ENCODE peak calls at places on chromosomes 16 and 17, in five cellular contexts. One of them, this sample, is unnamed.
A peak's percentile ranks its signal among the peaks of the same experiment; 100 is the strongest.

GRCh38 chr16:46986896-46987295 is 13.4 kb upstream of the DNAJA2 start:
- DNase-seq in K562: no peak
- DNase-seq in H1: no peak
- DNase-seq in GM12878: no peak
- DNase-seq in HepG2: no peak
- DNase-seq in this sample: no peak

GRCh38 chr17:29112780-29113295 is 67.4 kb downstream of the MYO18A start:
- DNase-seq in HepG2: no peak
- DNase-seq in K562: no peak
- DNase-seq in H1: no peak
- DNase-seq in GM12878: no peak
- DNase-seq in this sample: no peak

GRCh38 chr16:3740186-3740585 is 22.9 kb upstream of the TRAP1 start:
- DNase-seq in H1: no peak
- DNase-seq in K562: no peak
- DNase-seq in HepG2: no peak
- DNase-seq in GM12878: no peak
- DNase-seq in this sample: no peak

GRCh38 chr16:86020971-86021370 is 122.0 kb downstream of the IRF8 start:
- DNase-seq in GM12878: no peak
- DNase-seq in H1: no peak
- DNase-seq in HepG2: no peak
- DNase-seq in K562: no peak
- DNase-seq in this sample: no peak

GRCh38 chr16:86391987-86392386 is 118.3 kb upstream of the FOXF1 start:
- DNase-seq in GM12878: no peak
- DNase-seq in H1: no peak
- DNase-seq in HepG2: no peak
- DNase-seq in K562: no peak
- DNase-seq in this sample: no peak

GRCh38 chr17:78248051-78248914 is 16.9 kb downstream of the TMEM235 start:
- DNase-seq in H1: no peak
- DNase-seq in GM12878: no peak
- DNase-seq in K562: no peak
- DNase-seq in HepG2: no peak
- DNase-seq in this sample: no peak

GRCh38 chr17:81819648-81820171 is 13.4 kb downstream of the MCRIP1 start:
- DNase-seq in GM12878: no peak
- DNase-seq in K562: no peak
- DNase-seq in H1: no peak
- DNase-seq in HepG2: no peak
- DNase-seq in this sample: no peak

GRCh38 chr16:1093284-1094123 is 2.5 kb downstream of the C1QTNF8 start:
- DNase-seq in GM12878: no peak
- DNase-seq in HepG2: peak; percentile 43
- DNase-seq in H1: no peak
- DNase-seq in K562: peak; percentile 42
- DNase-seq in this sample: peak; percentile 69

GRCh38 chr16:10040136-10041080 is 141.8 kb downstream of the GRIN2A start:
- DNase-seq in GM12878: no peak
- DNase-seq in K562: no peak
- DNase-seq in HepG2: no peak
- DNase-seq in H1: no peak
- DNase-seq in this sample: no peak

GRCh38 chr17:30117548-30118155 is 1.0 kb downstream of the NSRP1 start:
- DNase-seq in H1: no peak
- DNase-seq in HepG2: no peak
- DNase-seq in GM12878: no peak
- DNase-seq in K562: no peak
- DNase-seq in this sample: no peak

GRCh38 chr17:31425646-31426045 is 34.2 kb downstream of the RAB11FIP4 start:
- DNase-seq in H1: no peak
- DNase-seq in K562: no peak
- DNase-seq in HepG2: peak; percentile 33
- DNase-seq in GM12878: no peak
- DNase-seq in this sample: no peak

GRCh38 chr17:83083368-83084201 is 4.2 kb downstream of the METRNL start:
- DNase-seq in GM12878: no peak
- DNase-seq in HepG2: no peak
- DNase-seq in K562: no peak
- DNase-seq in H1: peak; percentile 56
- DNase-seq in this sample: no peak

GRCh38 chr17:12974319-12974661 is 43.5 kb downstream of the ELAC2 start:
- DNase-seq in K562: no peak
- DNase-seq in H1: no peak
- DNase-seq in HepG2: no peak
- DNase-seq in GM12878: no peak
- DNase-seq in this sample: no peak

GRCh38 chr16:21277045-21277926 is 804 bp downstream of the CRYM start:
- DNase-seq in HepG2: no peak
- DNase-seq in H1: no peak
- DNase-seq in GM12878: no peak
- DNase-seq in K562: no peak
- DNase-seq in this sample: no peak

GRCh38 chr16:15682105-15682570 is 32.1 kb downstream of the NDE1 start:
- DNase-seq in H1: no peak
- DNase-seq in K562: peak; percentile 60
- DNase-seq in HepG2: peak; percentile 89
- DNase-seq in GM12878: no peak
- DNase-seq in this sample: peak; percentile 33

GRCh38 chr17:73410586-73411329 is 99.0 kb upstream of the CDC42EP4 start:
- DNase-seq in H1: no peak
- DNase-seq in K562: no peak
- DNase-seq in GM12878: no peak
- DNase-seq in HepG2: no peak
- DNase-seq in this sample: no peak

GRCh38 chr17:77253611-77254051 is 112.9 kb downstream of the SEC14L1 start:
- DNase-seq in GM12878: no peak
- DNase-seq in HepG2: no peak
- DNase-seq in H1: no peak
- DNase-seq in K562: no peak
- DNase-seq in this sample: no peak

GRCh38 chr16:3135120-3135715 is 389 bp downstream of the ZNF213 start:
- DNase-seq in GM12878: no peak
- DNase-seq in HepG2: no peak
- DNase-seq in K562: no peak
- DNase-seq in H1: no peak
- DNase-seq in this sample: no peak

GRCh38 chr17:44533533-44534246 is 23.6 kb upstream of the FZD2 start:
- DNase-seq in GM12878: no peak
- DNase-seq in H1: no peak
- DNase-seq in K562: peak; percentile 92
- DNase-seq in HepG2: peak; percentile 81
- DNase-seq in this sample: peak; percentile 77

GRCh38 chr16:87860553-87861299 is 8.6 kb downstream of the SLC7A5 start:
- DNase-seq in HepG2: peak; percentile 84
- DNase-seq in GM12878: no peak
- DNase-seq in H1: no peak
- DNase-seq in K562: peak; percentile 49
- DNase-seq in this sample: no peak

GRCh38 chr17:57625511-57625910 is 119.6 kb downstream of the CCDC182 start:
- DNase-seq in GM12878: no peak
- DNase-seq in HepG2: no peak
- DNase-seq in K562: no peak
- DNase-seq in H1: no peak
- DNase-seq in this sample: no peak

GRCh38 chr17:78174332-78174869 is 6.0 kb downstream of the SYNGR2 start:
- DNase-seq in HepG2: no peak
- DNase-seq in H1: no peak
- DNase-seq in K562: no peak
- DNase-seq in GM12878: no peak
- DNase-seq in this sample: no peak

GRCh38 chr16:56102159-56102798 is 89.0 kb upstream of the GNAO1 start:
- DNase-seq in GM12878: no peak
- DNase-seq in K562: no peak
- DNase-seq in H1: no peak
- DNase-seq in HepG2: no peak
- DNase-seq in this sample: no peak

GRCh38 chr17:15382866-15383265 is 41.5 kb upstream of the TEKT3 start:
- DNase-seq in H1: no peak
- DNase-seq in GM12878: no peak
- DNase-seq in K562: no peak
- DNase-seq in HepG2: no peak
- DNase-seq in this sample: no peak

GRCh38 chr17:82388223-82388921 is 16.8 kb downstream of the UTS2R start:
- DNase-seq in HepG2: peak; percentile 55
- DNase-seq in H1: no peak
- DNase-seq in K562: peak; percentile 37
- DNase-seq in GM12878: no peak
- DNase-seq in this sample: no peak

GRCh38 chr17:45818041-45818440 is 26.6 kb upstream of the SPPL2C start:
- DNase-seq in GM12878: no peak
- DNase-seq in H1: no peak
- DNase-seq in K562: no peak
- DNase-seq in HepG2: no peak
- DNase-seq in this sample: no peak

GRCh38 chr17:58387834-58388233 is 29.5 kb downstream of the RNF43 start:
- DNase-seq in H1: no peak
- DNase-seq in GM12878: no peak
- DNase-seq in HepG2: no peak
- DNase-seq in K562: peak; percentile 45
- DNase-seq in this sample: peak; percentile 70

GRCh38 chr16:24738895-24739294 is 9.4 kb downstream of the TNRC6A start:
- DNase-seq in HepG2: no peak
- DNase-seq in K562: no peak
- DNase-seq in H1: no peak
- DNase-seq in GM12878: no peak
- DNase-seq in this sample: no peak

GRCh38 chr17:19327039-19327776 is 35.3 kb downstream of the B9D1 start:
- DNase-seq in K562: no peak
- DNase-seq in H1: no peak
- DNase-seq in HepG2: no peak
- DNase-seq in GM12878: no peak
- DNase-seq in this sample: peak; percentile 58

GRCh38 chr17:1724869-1725641 is 551 bp downstream of the WDR81 start:
- DNase-seq in HepG2: no peak
- DNase-seq in K562: no peak
- DNase-seq in H1: no peak
- DNase-seq in GM12878: no peak
- DNase-seq in this sample: no peak

GRCh38 chr16:89422527-89422904 is 67.8 kb downstream of the ANKRD11 start:
- DNase-seq in H1: no peak
- DNase-seq in GM12878: peak; percentile 85
- DNase-seq in K562: no peak
- DNase-seq in HepG2: no peak
- DNase-seq in this sample: no peak

DNA sequence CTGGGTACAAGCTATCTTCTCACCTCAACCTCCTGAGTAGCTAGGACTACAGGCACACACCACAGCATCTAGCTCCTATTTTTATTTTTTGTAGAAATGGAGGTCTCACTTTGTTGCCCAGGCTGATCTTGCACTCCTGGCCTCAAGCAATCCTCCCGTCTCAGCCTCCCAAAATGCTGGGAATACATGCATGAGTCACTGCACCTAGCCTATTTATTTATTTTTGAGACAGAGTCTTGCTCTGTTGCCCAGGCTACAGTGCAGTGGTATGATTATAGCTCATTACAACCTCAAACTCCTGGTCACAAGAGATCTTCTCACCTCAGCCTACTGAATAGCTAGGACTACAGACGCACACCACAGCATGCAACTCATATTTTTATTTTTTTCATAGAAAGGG is 40.1 kb upstream of the RGS9 start:
- DNase-seq in GM12878: no peak
- DNase-seq in K562: no peak
- DNase-seq in H1: no peak
- DNase-seq in HepG2: no peak
- DNase-seq in this sample: no peak
- TF ChIP-seq POLR2A in GM12878: no peak
- TF ChIP-seq POLR2A in K562: no peak
- TF ChIP-seq POLR2A in H1: no peak
- TF ChIP-seq POLR2A in HepG2: no peak
- TF ChIP-seq POLR2A in this sample: no peak

DNA sequence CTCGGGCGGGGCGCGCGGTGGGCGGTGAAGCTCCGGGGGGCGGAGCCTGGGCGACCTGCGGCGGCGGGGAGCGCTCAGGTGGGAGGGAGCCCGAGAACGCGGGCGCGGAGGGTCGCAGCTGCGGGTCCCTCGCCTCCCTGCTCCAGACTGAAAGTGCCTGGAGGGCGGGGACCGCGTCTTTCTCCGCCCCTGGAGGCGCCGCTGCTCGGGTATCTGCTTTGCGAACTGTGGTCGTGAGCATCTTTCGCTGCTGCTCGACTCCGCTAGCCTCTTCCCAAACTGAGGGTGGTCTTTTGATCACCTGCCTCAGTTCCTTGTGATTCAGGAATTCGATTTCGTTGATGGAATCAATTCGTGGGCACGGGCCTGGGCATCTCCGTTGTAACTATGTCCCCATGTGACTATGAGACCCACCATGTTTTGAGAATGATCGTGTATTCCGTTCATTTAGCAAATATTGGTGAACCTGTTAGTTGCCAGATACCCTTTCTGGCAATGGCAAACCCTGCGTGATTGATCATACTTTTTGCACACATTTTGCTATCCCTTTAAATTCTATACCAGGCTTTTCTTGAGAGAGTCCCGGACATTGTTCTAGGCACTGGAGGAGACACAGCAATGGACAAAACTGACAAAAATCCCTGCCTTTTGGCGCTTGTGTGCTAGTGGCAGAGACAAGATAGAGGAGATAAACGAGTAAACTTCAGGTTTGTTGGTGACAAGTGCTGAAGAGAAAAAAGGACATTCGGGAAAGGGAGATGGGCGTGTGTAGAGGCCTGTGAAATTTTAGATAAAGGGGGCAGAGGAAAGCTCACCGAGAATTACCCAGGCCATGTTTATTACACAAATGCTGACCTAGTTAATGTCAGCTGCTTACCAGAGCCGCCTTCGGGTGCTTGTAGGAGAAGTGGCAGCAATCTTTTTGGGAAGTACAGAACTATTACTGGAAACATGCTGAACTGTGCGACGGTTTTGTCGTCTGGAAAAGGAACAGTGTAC is 913 bp downstream of the UTP18 start:
- DNase-seq in H1: peak; percentile 47
- DNase-seq in HepG2: peak; percentile 49
- DNase-seq in K562: peak; percentile 78
- DNase-seq in GM12878: no peak
- DNase-seq in this sample: peak; percentile 35
- TF ChIP-seq SRF in H1: no peak
- TF ChIP-seq SRF in HepG2: no peak
- TF ChIP-seq SRF in K562: no peak
- TF ChIP-seq SRF in GM12878: no peak
- TF ChIP-seq SRF in this sample: no peak

GRCh38 chr16:18842565-18842964 is 41.2 kb upstream of the ARL6IP1 start:
- DNase-seq in K562: no peak
- DNase-seq in GM12878: no peak
- DNase-seq in H1: no peak
- DNase-seq in HepG2: no peak
- DNase-seq in this sample: no peak
- H3K4me1 ChIP-seq in K562: no peaks in the 10 kb centered on the region
- H3K4me1 ChIP-seq in GM12878: no peaks in the 10 kb centered on the region
- H3K4me1 ChIP-seq in H1: no peaks in the 10 kb centered on the region
- H3K4me1 ChIP-seq in HepG2: no peaks in the 10 kb centered on the region
- H3K4me1 ChIP-seq in this sample: no peaks in the 10 kb centered on the region

DNA sequence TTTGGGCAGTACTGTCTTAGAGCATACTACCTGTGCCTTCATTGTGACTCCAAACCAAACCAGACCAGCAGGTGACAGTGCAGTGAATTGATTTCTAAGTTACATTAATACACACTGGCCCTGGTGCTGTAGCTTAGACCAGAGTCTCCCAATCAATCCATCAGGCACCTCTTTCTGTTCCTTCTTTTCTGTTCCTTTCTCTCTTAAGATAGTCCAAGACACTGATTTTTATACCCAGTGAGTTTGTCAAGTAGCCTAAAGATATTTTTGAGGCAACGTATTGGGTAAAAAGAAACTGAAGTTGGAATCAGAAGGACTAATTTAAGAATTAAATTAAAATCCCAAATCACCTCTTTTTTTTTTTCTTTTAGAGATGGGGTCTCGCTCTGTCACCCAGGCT is 43.1 kb downstream of the ABAT start:
- DNase-seq in K562: no peak
- DNase-seq in H1: no peak
- DNase-seq in HepG2: no peak
- DNase-seq in GM12878: no peak
- DNase-seq in this sample: no peak
- TF ChIP-seq POLR2A in K562: no peak
- TF ChIP-seq POLR2A in H1: no peak
- TF ChIP-seq POLR2A in HepG2: no peak
- TF ChIP-seq POLR2A in GM12878: no peak
- TF ChIP-seq POLR2A in this sample: no peak

This sample was measured in HCT116.